ENCODE peak calls at places on chromosomes 13 and 19, in four cellular contexts. H, J, O and V are unnamed samples.

GRCh38 chr19:49761625-49762311 is 1.3 kb downstream of the TSKS start:
- DNase-seq in H (no peak), J (no peak), O (peak), V (no peak)

GRCh38 chr13:41694902-41695301 is 237.6 kb downstream of the RGCC start:
- DNase-seq in H (peak), J (no peak), O (no peak), V (no peak)

GRCh38 chr13:57843555-57843954 is 212.0 kb downstream of the PCDH17 start:
- DNase-seq in H (no peak), J (no peak), O (no peak), V (no peak)

GRCh38 chr13:101049166-101049850 is 367.0 kb downstream of the NALCN start:
- DNase-seq in H (peak), J (no peak), O (no peak), V (no peak)

GRCh38 chr13:30898070-30898469 is 8.0 kb upstream of the MEDAG start:
- DNase-seq in H (no peak), J (no peak), O (no peak), V (no peak)

GRCh38 chr19:47633516-47633915 is 24.6 kb downstream of the BICRA start:
- DNase-seq in H (no peak), J (no peak), O (no peak), V (peak)

GRCh38 chr19:33902395-33902794 is 105.7 kb downstream of the KCTD15 start:
- DNase-seq in H (no peak), J (no peak), O (no peak), V (no peak)

GRCh38 chr13:20815469-20815868 is 41.7 kb upstream of the EEF1AKMT1 start:
- DNase-seq in H (no peak), J (no peak), O (no peak), V (no peak)

GRCh38 chr19:18765224-18765623 is 25.9 kb downstream of the COMP start:
- DNase-seq in H (no peak), J (no peak), O (no peak), V (no peak)

GRCh38 chr19:6632002-6632621 is 37.8 kb downstream of the TNFSF14 start:
- DNase-seq in H (no peak), J (peak), O (peak), V (no peak)

GRCh38 chr13:102784501-102784900 is 10.9 kb upstream of the TEX30 start:
- DNase-seq in H (no peak), J (no peak), O (no peak), V (no peak)

GRCh38 chr13:33859691-33860303 is 41.8 kb downstream of the RFC3 start:
- DNase-seq in H (no peak), J (no peak), O (no peak), V (peak)

GRCh38 chr13:50713849-50714248 is 129.6 kb downstream of the DLEU7 start:
- DNase-seq in H (peak), J (peak), O (peak), V (no peak)

GRCh38 chr19:49809155-49809986 is 3.7 kb downstream of the FUZ start:
- DNase-seq in H (no peak), J (peak), O (peak), V (no peak)

GRCh38 chr19:47445937-47446402 is 25.7 kb downstream of the SLC8A2 start:
- DNase-seq in H (no peak), J (peak), O (peak), V (no peak)

GRCh38 chr13:73064991-73065390 is 6.2 kb downstream of the KLF5 start:
- DNase-seq in H (no peak), J (no peak), O (no peak), V (no peak)